ENCODE peak calls at places on chromosomes 7 and 10, in five cellular contexts. F is lower lobe of right lung; S is suprapubic skin; B is CD8-positive, alpha-beta T cell; L is cardiac muscle cell. I is an unnamed sample.

GRCh38 chr10:112835933-112836564 is 114.0 kb upstream of the TCF7L2 start:
- DNase-seq in S (no peak), B (no peak), L (peak; percentile 51), F (no peak), I (no peak)

GRCh38 chr10:89659185-89660131 is 14.4 kb upstream of the PANK1 start:
- DNase-seq in F (no peak), L (peak; percentile 54), B (no peak), S (no peak), I (no peak)

GRCh38 chr7:2022021-2022409 is 210.7 kb downstream of the MAD1L1 start:
- DNase-seq in B (no peak), F (peak; percentile 25), L (no peak), S (peak; percentile 59), I (no peak)

GRCh38 chr7:25148772-25149575 is 23.9 kb upstream of the CYCS start:
- DNase-seq in F (no peak), L (no peak), S (no peak), B (no peak), I (no peak)

GRCh38 chr10:11305825-11306601 is 288.3 kb downstream of the CELF2 start:
- DNase-seq in B (no peak), F (no peak), L (no peak), S (no peak), I (no peak)

GRCh38 chr7:87709258-87709657 is 81.1 kb downstream of the RUNDC3B start:
- DNase-seq in L (no peak), F (no peak), B (no peak), S (no peak), I (no peak)

GRCh38 chr7:93161181-93161762 is 13.1 kb upstream of the SAMD9L start:
- DNase-seq in F (no peak), S (no peak), B (no peak), L (no peak), I (peak; percentile 42)

GRCh38 chr10:71831646-71832552 is 19.2 kb downstream of the PSAP start:
- DNase-seq in S (no peak), F (no peak), L (no peak), B (no peak), I (no peak)

GRCh38 chr7:113892818-113893217 is 26.0 kb downstream of the PPP1R3A start:
- DNase-seq in S (no peak), L (no peak), F (no peak), B (no peak), I (no peak)

GRCh38 chr7:38840736-38841460 is 68.1 kb downstream of the VPS41 start:
- DNase-seq in F (no peak), L (peak; percentile 57), B (no peak), S (no peak), I (no peak)

GRCh38 chr7:38851321-38851720 is 57.7 kb downstream of the VPS41 start:
- DNase-seq in F (no peak), B (no peak), S (no peak), L (no peak), I (no peak)

GRCh38 chr7:38844952-38845563 is 63.9 kb downstream of the VPS41 start:
- DNase-seq in S (no peak), F (no peak), L (no peak), B (no peak), I (no peak)

GRCh38 chr7:38846280-38846679 is 62.7 kb downstream of the VPS41 start:
- DNase-seq in B (no peak), L (peak; percentile 67), F (no peak), S (no peak), I (peak; percentile 60)
- H3K4me1 ChIP-seq in B (no peaks in the 10 kb centered on the region), L (no peaks in the 10 kb centered on the region), F (no peaks in the 10 kb centered on the region), S (no peaks in the 10 kb centered on the region), I (peaks cover 4% of the 10 kb centered on the region)

GRCh38 chr7:128123291-128124037 is 92.2 kb upstream of the LRRC4 start:
- DNase-seq in L (no peak), F (no peak), B (no peak), S (no peak), I (no peak)
- TF ChIP-seq CTCF in L (no peak), F (no peak), B (no peak), S (no peak), I (no peak)

DNA sequence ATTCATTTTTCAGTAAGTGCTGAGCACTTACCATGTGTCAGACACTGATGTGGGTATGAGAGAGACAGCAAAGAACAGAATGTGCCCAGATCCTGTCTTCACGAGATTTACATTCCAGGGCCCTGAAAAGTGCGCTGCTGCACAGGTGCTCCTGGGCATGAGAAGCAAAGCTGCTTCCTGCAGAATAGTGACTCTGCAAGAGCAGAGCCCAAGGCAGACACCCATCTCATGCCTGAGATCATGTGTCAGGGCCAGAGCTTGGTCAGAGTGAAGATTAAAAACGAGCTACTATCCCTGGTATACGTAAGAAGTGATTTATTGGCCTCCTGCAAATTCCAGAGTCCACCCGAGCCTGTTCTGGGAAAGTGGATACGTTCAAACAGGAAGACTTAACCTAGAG is 824.4 kb downstream of the GRID1 start:
- DNase-seq in L (no peak), F (no peak), B (no peak), S (no peak), I (no peak)
- H3K4me3 ChIP-seq in L (no peak overlapping the region), F (no peak overlapping the region), B (no peak overlapping the region), S (no peak overlapping the region), I (no peak overlapping the region)

DNA sequence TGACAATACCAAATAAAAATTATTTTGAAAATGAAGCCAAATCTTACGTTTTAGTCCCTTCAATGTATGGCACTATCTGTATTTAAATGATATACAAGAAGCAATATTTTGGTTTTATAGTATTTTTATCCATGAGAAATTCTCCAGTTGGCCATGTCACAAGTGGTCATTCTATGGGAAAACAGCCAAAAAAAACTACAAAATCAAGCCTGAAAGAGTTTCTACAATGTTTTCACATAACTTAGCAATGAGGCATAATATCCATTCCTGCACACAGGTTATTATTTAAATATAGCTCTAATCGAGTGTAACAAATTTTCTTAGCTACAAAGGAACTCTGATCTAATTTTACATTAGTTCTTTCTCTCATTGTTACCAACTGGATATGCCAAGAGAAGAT is 5.4 kb downstream of the RAB11FIP2 start:
- DNase-seq in L (peak; percentile 66), B (no peak), S (no peak), F (no peak), I (no peak)
- H3K4me1 ChIP-seq in L (peaks cover 17% of the 10 kb centered on the region), B (peaks cover 20% of the 10 kb centered on the region), S (peaks cover 46% of the 10 kb centered on the region), F (peaks cover 48% of the 10 kb centered on the region), I (peaks cover 6% of the 10 kb centered on the region)

GRCh38 chr7:149624006-149624405 is 126.4 kb upstream of the ZNF746 start:
- DNase-seq in F (peak; percentile 58), L (peak; percentile 14), B (peak; percentile 27), S (no peak), I (peak; percentile 49)
- TF ChIP-seq CTCF in F (no peak), L (no peak), B (no peak), S (no peak), I (peak; percentile 25)